ENCODE peak calls at places on chromosomes 12 and 14, in eight cellular contexts. O is skeletal muscle cell, Y is Daoy, N is EH, G is AG10803, U is GM04504, C is astrocyte of the spinal cord, H is Right ventricle myocardium inferior. X is an unnamed sample.
A peak's percentile ranks its signal among the peaks of the same experiment; 100 is the strongest.

GRCh38 chr12:113889806-113890581 is 76.1 kb downstream of the RBM19 start:
- DNase-seq in N (peak; percentile 49), O (no peak), C (peak; percentile 23), H (no peak), G (peak; percentile 15), U (no peak), Y (no peak), X (no peak)

GRCh38 chr12:85823436-85824179 is 12.6 kb downstream of the RASSF9 start:
- DNase-seq in H (no peak), O (no peak), Y (peak; percentile 76), G (peak; percentile 73), C (peak; percentile 84), U (no peak), N (peak; percentile 15), X (no peak)

GRCh38 chr14:51846631-51847488 is 13.6 kb upstream of the GNG2 start:
- DNase-seq in H (peak; percentile 73), O (no peak), C (peak; percentile 60), U (no peak), G (peak; percentile 54), Y (no peak), N (peak; percentile 38), X (no peak)

GRCh38 chr14:65993103-65993502 is 493.1 kb upstream of the CCDC196 start:
- DNase-seq in O (no peak), Y (peak; percentile 49), N (no peak), G (no peak), U (no peak), C (no peak), H (no peak), X (no peak)

GRCh38 chr14:54329082-54329695 is 67.6 kb upstream of the CDKN3 start:
- DNase-seq in N (peak; percentile 72), H (no peak), C (peak; percentile 78), G (peak; percentile 66), O (no peak), U (peak; percentile 17), Y (peak; percentile 76), X (peak; percentile 72)

GRCh38 chr14:59161571-59162175 is 26.8 kb upstream of the DAAM1 start:
- DNase-seq in H (no peak), U (peak; percentile 26), Y (peak; percentile 70), C (peak; percentile 85), G (peak; percentile 79), N (peak; percentile 42), O (peak; percentile 62), X (peak; percentile 74)

GRCh38 chr14:58749066-58749669 is 111.4 kb downstream of the DACT1 start:
- DNase-seq in H (no peak), Y (peak; percentile 96), N (peak; percentile 97), C (peak; percentile 95), U (peak; percentile 67), G (peak; percentile 90), O (peak; percentile 86), X (peak; percentile 35)

GRCh38 chr14:33454022-33454645 is 496.7 kb downstream of the EGLN3 start:
- DNase-seq in C (no peak), U (no peak), O (no peak), G (no peak), N (no peak), Y (no peak), H (no peak), X (no peak)

GRCh38 chr12:42118136-42118879 is 26.4 kb downstream of the GXYLT1 start:
- DNase-seq in G (no peak), H (no peak), Y (peak; percentile 3), O (no peak), C (peak; percentile 28), N (peak; percentile 37), U (no peak), X (no peak)

GRCh38 chr14:103020271-103020910 is 37.0 kb downstream of the CDC42BPB start:
- DNase-seq in Y (no peak), O (no peak), C (no peak), U (no peak), H (no peak), G (no peak), N (no peak), X (no peak)

GRCh38 chr14:32249780-32250179 is 46.7 kb upstream of the RNU6-8 start:
- DNase-seq in U (no peak), H (no peak), G (no peak), Y (no peak), N (no peak), C (no peak), O (no peak), X (no peak)